ENCODE peak calls at places on chromosomes 6 and 20, in four cellular contexts. P, W, D and N are unnamed samples.
A peak's percentile ranks its signal among the peaks of the same experiment; 100 is the strongest.

GRCh38 chr6:136753624-136754023 is 38.7 kb downstream of the MAP3K5 start:
- DNase-seq in P (no peak), W (no peak), D (no peak), N (no peak)

GRCh38 chr6:33627876-33628275 is 6.8 kb downstream of the ITPR3 start:
- DNase-seq in P (no peak), W (no peak), D (no peak), N (no peak)

GRCh38 chr6:84691978-84692623 is 72.3 kb downstream of the TBX18 start:
- DNase-seq in P (no peak), W (no peak), D (no peak), N (no peak)

GRCh38 chr20:24469116-24470030 is at the start of gene SYNDIG1:
- DNase-seq in P (no peak), W (peak; percentile 84), D (no peak), N (no peak)

GRCh38 chr20:39623584-39624234 is 661.6 kb downstream of the DHX35 start:
- DNase-seq in P (no peak), W (no peak), D (no peak), N (no peak)

GRCh38 chr20:10618611-10619245 is 55.1 kb downstream of the JAG1 start:
- DNase-seq in P (no peak), W (no peak), D (no peak), N (no peak)

GRCh38 chr6:160973311-160973710 is 18.3 kb upstream of the MAP3K4 start:
- DNase-seq in P (no peak), W (no peak), D (peak; percentile 67), N (no peak)

GRCh38 chr20:56511926-56512325 is 12.6 kb upstream of the FAM209A start:
- DNase-seq in P (no peak), W (no peak), D (no peak), N (no peak)

GRCh38 chr6:41063884-41064285 is 8.3 kb downstream of the OARD1 start:
- DNase-seq in P (peak; percentile 97), W (no peak), D (no peak), N (no peak)

GRCh38 chr20:14498809-14499208 is 161.4 kb upstream of the FLRT3 start:
- DNase-seq in P (no peak), W (peak; percentile 49), D (no peak), N (no peak)

GRCh38 chr6:5318617-5319016 is 57.3 kb downstream of the FARS2 start:
- DNase-seq in P (no peak), W (no peak), D (no peak), N (no peak)

GRCh38 chr20:11098888-11099287 is 425.1 kb upstream of the JAG1 start:
- DNase-seq in P (no peak), W (no peak), D (no peak), N (no peak)

GRCh38 chr6:170018422-170019258 is 267.2 kb downstream of the ERMARD start:
- DNase-seq in P (no peak), W (no peak), D (no peak), N (no peak)

GRCh38 chr20:62929051-62929538 is 2.8 kb upstream of the DIDO1 start:
- DNase-seq in P (peak; percentile 50), W (peak; percentile 82), D (peak; percentile 80), N (no peak)

GRCh38 chr20:63557481-63557891 is 3.5 kb downstream of the FNDC11 start:
- DNase-seq in P (no peak), W (no peak), D (no peak), N (no peak)

GRCh38 chr6:124962617-124963415 is 579 bp downstream of the RNF217 start:
- DNase-seq in P (no peak), W (peak; percentile 74), D (peak; percentile 43), N (no peak)

GRCh38 chr6:90765491-90765890 is 178.6 kb upstream of the MAP3K7 start:
- DNase-seq in P (no peak), W (no peak), D (no peak), N (no peak)

GRCh38 chr20:5214826-5215225 is 88.0 kb downstream of the CDS2 start:
- DNase-seq in P (no peak), W (no peak), D (peak; percentile 18), N (no peak)

GRCh38 chr6:11434565-11435326 is 102.8 kb upstream of the TMEM170B start:
- DNase-seq in P (peak; percentile 100), W (no peak), D (no peak), N (no peak)

GRCh38 chr6:84769247-84769646 is 4.8 kb upstream of the TBX18 start:
- DNase-seq in P (no peak), W (no peak), D (peak; percentile 38), N (no peak)

GRCh38 chr20:34083137-34083536 is 28.9 kb downstream of the EIF2S2 start:
- DNase-seq in P (no peak), W (no peak), D (peak; percentile 68), N (no peak)

GRCh38 chr6:83505376-83505775 is 7.0 kb upstream of the PRSS35 start:
- DNase-seq in P (no peak), W (no peak), D (no peak), N (no peak)

GRCh38 chr20:2312876-2313275 is 17.1 kb downstream of the TGM3 start:
- DNase-seq in P (no peak), W (no peak), D (no peak), N (no peak)

GRCh38 chr6:38818691-38819090 is 103.6 kb downstream of the DNAH8 start:
- DNase-seq in P (no peak), W (no peak), D (no peak), N (no peak)

GRCh38 chr6:21749754-21750153 is 156.2 kb downstream of the SOX4 start:
- DNase-seq in P (no peak), W (no peak), D (no peak), N (no peak)

GRCh38 chr20:60967431-60968316 is 284.4 kb upstream of the CDH4 start:
- DNase-seq in P (no peak), W (no peak), D (no peak), N (no peak)

GRCh38 chr6:160111812-160112211 is 9.8 kb upstream of the SLC22A1 start:
- DNase-seq in P (no peak), W (no peak), D (no peak), N (no peak)

GRCh38 chr6:129667621-129668020 is 42.4 kb downstream of the ARHGAP18 start:
- DNase-seq in P (no peak), W (no peak), D (peak; percentile 56), N (no peak)

GRCh38 chr20:8766868-8767390 is 302.0 kb upstream of the PLCB4 start:
- DNase-seq in P (no peak), W (no peak), D (no peak), N (no peak)

GRCh38 chr20:8764289-8764962 is 304.5 kb upstream of the PLCB4 start:
- DNase-seq in P (no peak), W (no peak), D (no peak), N (no peak)
- H3K4me3 ChIP-seq in P (no peak overlapping the region), W (no peak overlapping the region), D (no peak overlapping the region), N (no peak overlapping the region)

GRCh38 chr6:1037430-1037829 is 274.5 kb upstream of the FOXQ1 start:
- DNase-seq in P (no peak), W (no peak), D (no peak), N (no peak)

GRCh38 chr6:1040393-1040792 is 271.5 kb upstream of the FOXQ1 start:
- DNase-seq in P (no peak), W (no peak), D (no peak), N (no peak)

GRCh38 chr6:1039746-1040145 is 272.2 kb upstream of the FOXQ1 start:
- DNase-seq in P (no peak), W (no peak), D (no peak), N (no peak)

GRCh38 chr6:1042583-1043457 is 269.1 kb upstream of the FOXQ1 start:
- DNase-seq in P (no peak), W (no peak), D (no peak), N (no peak)

GRCh38 chr6:1039191-1039590 is 272.7 kb upstream of the FOXQ1 start:
- DNase-seq in P (no peak), W (no peak), D (no peak), N (no peak)
- TF ChIP-seq POLR2AphosphoS5 in P (no peak), W (no peak), D (no peak), N (no peak)

GRCh38 chr20:53948383-53949318 is 121.7 kb downstream of the BCAS1 start:
- DNase-seq in P (no peak), W (peak; percentile 31), D (no peak), N (no peak)

GRCh38 chr20:53950031-53950430 is 120.4 kb downstream of the BCAS1 start:
- DNase-seq in P (no peak), W (peak; percentile 29), D (no peak), N (no peak)

GRCh38 chr20:53947501-53948195 is 122.7 kb downstream of the BCAS1 start:
- DNase-seq in P (no peak), W (peak; percentile 29), D (no peak), N (no peak)

GRCh38 chr20:53950578-53950977 is 119.8 kb downstream of the BCAS1 start:
- DNase-seq in P (no peak), W (no peak), D (no peak), N (no peak)

GRCh38 chr20:53949319-53949839 is 121.0 kb downstream of the BCAS1 start:
- DNase-seq in P (no peak), W (peak; percentile 43), D (no peak), N (peak; percentile 69)
- TF ChIP-seq GABPA in P (no peak), W (no peak), D (no peak), N (no peak)

DNA sequence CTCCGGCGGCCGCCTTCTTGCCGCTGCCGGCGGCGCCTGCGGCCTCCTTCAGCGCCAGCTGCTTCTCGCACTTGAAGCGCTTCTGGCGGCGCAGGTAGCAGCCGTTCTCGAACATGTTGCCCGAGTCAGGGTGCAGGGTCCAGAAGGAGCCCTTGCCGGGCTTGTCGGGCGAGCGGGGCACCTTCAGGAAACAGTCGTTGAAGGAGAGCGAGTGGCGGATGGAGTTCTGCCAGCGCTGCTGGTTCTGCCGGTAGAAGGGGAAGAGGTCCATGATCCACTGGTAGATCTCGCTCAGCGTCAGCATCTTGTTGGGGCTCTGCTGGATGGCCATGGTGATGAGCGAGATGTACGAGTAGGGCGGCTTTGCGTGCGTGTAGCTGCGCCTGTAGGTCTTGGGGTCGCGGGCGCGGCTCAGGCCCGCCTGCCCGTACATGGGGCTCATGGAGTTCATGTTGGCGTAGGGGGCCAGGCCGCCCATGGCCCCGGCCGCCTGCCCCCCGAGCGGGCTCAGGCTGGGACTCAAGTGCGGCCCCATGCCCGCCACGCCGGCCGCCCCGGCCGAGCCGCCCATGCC is 1.9 kb downstream of the FOXA2 start:
- DNase-seq in P (no peak), W (peak; percentile 73), D (no peak), N (no peak)
- H3K4me3 ChIP-seq in P (peak overlapping the region; percentile 94), W (no peak overlapping the region), D (no peak overlapping the region), N (no peak overlapping the region)

GRCh38 chr6:108677894-108678293 is 117.2 kb downstream of the FOXO3 start:
- DNase-seq in P (peak; percentile 13), W (no peak), D (no peak), N (no peak)
- TF ChIP-seq POLR2AphosphoS5 in P (no peak), W (no peak), D (no peak), N (no peak)